ENCODE peak calls at places on chromosome 13, in five cellular contexts. F is colonic mucosa, T is HL-60, J is left ventricle myocardium inferior, R is adrenal gland. B is an unnamed sample.

GRCh38 chr13:60398438-60398891 is 1.4 kb downstream of the TDRD3 start:
- DNase-seq in T (no peak), R (no peak), F (no peak), J (no peak), B (no peak)

GRCh38 chr13:103833453-103833852 is 767.2 kb upstream of the SLC10A2 start:
- DNase-seq in T (no peak), F (no peak), R (no peak), J (no peak), B (no peak)

GRCh38 chr13:76522083-76522755 is 364.0 kb downstream of the KCTD12 start:
- DNase-seq in J (no peak), T (no peak), F (no peak), R (no peak), B (peak; percentile 49)

GRCh38 chr13:26663801-26664200 is 96.8 kb downstream of the GPR12 start:
- DNase-seq in F (no peak), J (no peak), R (no peak), T (no peak), B (no peak)

GRCh38 chr13:75704942-75705320 is 68.8 kb downstream of the LMO7 start:
- DNase-seq in F (peak; percentile 81), J (no peak), T (no peak), R (no peak), B (no peak)

GRCh38 chr13:76884167-76884566 is 2.0 kb downstream of the KCTD12 start:
- DNase-seq in T (no peak), F (peak; percentile 64), R (peak; percentile 49), J (peak; percentile 27), B (peak; percentile 73)

GRCh38 chr13:109180905-109181425 is 551.6 kb downstream of the MYO16 start:
- DNase-seq in J (no peak), R (no peak), F (no peak), T (no peak), B (no peak)

GRCh38 chr13:74187564-74187963 is 53.4 kb upstream of the KLF12 start:
- DNase-seq in T (no peak), R (no peak), J (no peak), F (no peak), B (no peak)

GRCh38 chr13:21137696-21138095 is 38.7 kb downstream of the SKA3 start:
- DNase-seq in J (no peak), R (no peak), F (no peak), T (no peak), B (no peak)

GRCh38 chr13:110108348-110109139 is 198.4 kb downstream of the COL4A1 start:
- DNase-seq in J (peak; percentile 80), F (peak; percentile 40), R (peak; percentile 88), T (peak; percentile 20), B (peak; percentile 81)

GRCh38 chr13:73708393-73708985 is 425.7 kb downstream of the KLF12 start:
- DNase-seq in R (peak; percentile 57), F (peak; percentile 77), J (no peak), T (peak; percentile 10), B (peak; percentile 84)

GRCh38 chr13:73934215-73934623 is 200.0 kb downstream of the KLF12 start:
- DNase-seq in T (no peak), R (no peak), J (no peak), F (no peak), B (no peak)

DNA sequence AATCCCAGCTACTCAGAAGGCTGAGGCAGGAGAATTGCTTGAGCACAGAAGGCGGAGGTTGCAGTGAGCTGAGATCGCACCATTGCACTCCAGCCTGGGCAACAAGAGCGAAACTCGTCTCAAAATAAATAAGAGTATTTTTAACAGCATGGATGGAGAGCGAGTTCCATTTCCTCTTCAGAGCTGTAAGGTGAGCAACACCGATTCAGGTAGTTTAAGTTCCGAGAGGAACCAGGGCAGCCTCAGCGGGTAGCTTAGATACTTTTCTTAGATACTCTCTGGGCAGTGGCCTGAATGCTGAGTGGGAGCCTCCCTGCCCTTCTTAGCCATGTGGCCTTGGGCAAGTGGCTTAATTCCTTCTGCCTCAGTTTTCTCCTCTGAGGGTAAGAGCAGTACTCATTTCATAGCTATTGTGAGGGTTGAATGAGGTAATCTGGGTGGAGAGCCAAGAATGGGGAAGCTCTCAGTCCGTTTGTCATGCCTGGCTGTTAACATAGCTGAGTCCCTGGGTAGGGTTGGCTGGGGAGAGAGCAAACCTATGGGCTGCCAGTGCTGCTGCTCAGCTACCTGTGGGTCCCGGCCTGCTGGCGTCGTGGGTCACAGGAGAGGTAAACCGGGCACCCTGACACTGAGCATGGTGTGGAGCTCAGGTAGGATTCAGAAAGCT is 4.1 kb downstream of the ATP11A start:
- DNase-seq in F (no peak), J (no peak), R (peak; percentile 70), T (peak; percentile 50), B (no peak)
- H3K27ac ChIP-seq in F (no peak overlapping the region), J (peak overlapping the region; percentile 97), R (peak overlapping the region; percentile 46), T (peak overlapping the region; percentile 44), B (no peak overlapping the region)

GRCh38 chr13:44298314-44298713 is 75.3 kb upstream of the SERP2 start:
- DNase-seq in R (no peak), T (no peak), F (no peak), J (no peak), B (no peak)

GRCh38 chr13:44294868-44295267 is 78.8 kb upstream of the SERP2 start:
- DNase-seq in J (no peak), T (peak; percentile 10), F (no peak), R (no peak), B (no peak)

GRCh38 chr13:44299142-44299541 is 74.5 kb upstream of the SERP2 start:
- DNase-seq in F (no peak), J (no peak), R (no peak), T (no peak), B (no peak)

GRCh38 chr13:44299544-44299943 is 74.1 kb upstream of the SERP2 start:
- DNase-seq in R (no peak), F (no peak), J (no peak), T (no peak), B (no peak)

DNA sequence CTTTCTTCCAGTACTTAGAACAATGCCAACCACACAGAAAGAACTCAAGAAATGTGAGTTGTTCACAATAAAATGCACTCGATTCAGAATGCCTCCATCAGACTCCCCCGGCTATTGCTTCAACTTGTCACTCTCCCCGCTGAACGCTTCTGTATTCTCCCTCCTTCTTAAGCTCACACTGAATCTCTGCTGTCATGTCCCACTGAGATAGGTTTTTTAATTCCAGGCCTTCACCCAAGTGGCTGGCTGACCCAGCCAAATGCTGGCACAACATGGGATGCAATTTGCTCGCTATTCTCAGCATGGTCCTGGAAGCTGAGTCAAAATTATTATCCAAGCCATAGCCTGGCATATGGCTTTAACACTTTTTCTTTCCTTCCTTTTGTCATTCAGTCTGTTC is 76.8 kb upstream of the SERP2 start:
- DNase-seq in J (no peak), F (no peak), T (no peak), R (no peak), B (no peak)
- TF ChIP-seq CTCF in J (no peak), F (no peak), T (no peak), R (no peak), B (no peak)

GRCh38 chr13:27971236-27971645 is 2.1 kb upstream of the CDX2 start:
- DNase-seq in J (no peak), R (no peak), F (peak; percentile 60), T (no peak), B (no peak)
- H3K27me3 ChIP-seq in J (peaks cover 100% of the 10 kb centered on the region), R (peaks cover 86% of the 10 kb centered on the region), F (peaks cover 32% of the 10 kb centered on the region), T (peaks cover 90% of the 10 kb centered on the region), B (peaks cover 100% of the 10 kb centered on the region)

GRCh38 chr13:113402471-113403254 is 38.7 kb upstream of the GRTP1 start:
- DNase-seq in R (no peak), F (no peak), J (no peak), T (no peak), B (no peak)
- H3K27ac ChIP-seq in R (no peak overlapping the region), F (no peak overlapping the region), J (peak overlapping the region; percentile 97), T (no peak overlapping the region), B (peak overlapping the region; percentile 91)

DNA sequence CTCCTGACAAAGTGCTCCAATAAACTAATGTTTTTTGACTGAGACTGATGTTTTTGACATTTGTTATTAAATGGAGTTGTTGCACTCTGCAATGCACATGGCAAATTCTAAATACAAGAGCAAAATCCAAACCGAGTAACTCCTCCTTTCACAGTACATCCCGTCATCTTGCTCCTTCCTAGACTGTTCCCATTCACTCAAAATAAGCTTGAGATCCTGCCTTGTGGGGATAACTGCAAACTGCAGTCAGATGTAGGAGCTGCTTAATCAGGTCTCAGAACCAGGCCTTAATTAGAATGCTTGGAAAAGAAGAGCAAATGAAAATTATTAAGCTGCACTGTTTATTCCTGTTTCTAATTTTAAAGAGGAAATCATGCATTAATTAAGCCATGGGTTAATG is 134.8 kb upstream of the SPRY2 start:
- DNase-seq in T (no peak), J (no peak), R (no peak), F (no peak), B (no peak)
- TF ChIP-seq CTCF in T (no peak), J (no peak), R (no peak), F (no peak), B (no peak)

B was measured in cardiac muscle cell.